ENCODE peak calls at places on chromosomes 6 and 20, in four cellular contexts. S is A549, F is IMR-90, I is breast epithelium. V is an unnamed sample.

GRCh38 chr20:32830437-32830836 is 10.7 kb downstream of the MAPRE1 start:
- DNase-seq in S (peak), F (peak), I (no peak), V (no peak)

GRCh38 chr6:5151955-5152401 is 66.8 kb downstream of the PPP1R3G start:
- DNase-seq in S (peak), F (peak), I (no peak), V (no peak)

GRCh38 chr6:39377530-39377929 is 55.0 kb upstream of the KCNK16 start:
- DNase-seq in S (peak), F (peak), I (peak), V (peak)

GRCh38 chr6:142213402-142213801 is 66.3 kb downstream of the VTA1 start:
- DNase-seq in S (peak), F (no peak), I (no peak), V (no peak)

GRCh38 chr6:143471822-143472221 is 21.2 kb downstream of the PEX3 start:
- DNase-seq in S (no peak), F (no peak), I (no peak), V (no peak)

GRCh38 chr6:63685453-63686379 is 50.1 kb downstream of the PHF3 start:
- DNase-seq in S (no peak), F (no peak), I (no peak), V (no peak)

GRCh38 chr20:63686492-63687321 is 9.7 kb upstream of the TNFRSF6B start:
- DNase-seq in S (peak), F (peak), I (no peak), V (peak)

GRCh38 chr20:23939063-23939462 is 49.5 kb downstream of the GGTLC1 start:
- DNase-seq in S (no peak), F (no peak), I (no peak), V (no peak)

GRCh38 chr6:142796571-142796970 is 148.4 kb downstream of the HIVEP2 start:
- DNase-seq in S (no peak), F (peak), I (no peak), V (no peak)

GRCh38 chr6:18990313-18990978 is 603.3 kb downstream of the RNF144B start:
- DNase-seq in S (peak), F (peak), I (no peak), V (peak)

GRCh38 chr20:32980131-32980941 is 23.9 kb downstream of the SUN5 start:
- DNase-seq in S (no peak), F (no peak), I (no peak), V (no peak)

GRCh38 chr6:39312912-39313525 is 1.2 kb downstream of the KCNK17 start:
- DNase-seq in S (no peak), F (no peak), I (no peak), V (no peak)

GRCh38 chr6:166365221-166365620 is 17.5 kb downstream of the MPC1 start:
- DNase-seq in S (no peak), F (peak), I (no peak), V (peak)

GRCh38 chr20:2234788-2235187 is 61.0 kb upstream of the TGM3 start:
- DNase-seq in S (no peak), F (no peak), I (no peak), V (no peak)

GRCh38 chr6:56692586-56693245 is 50.0 kb upstream of the DST start:
- DNase-seq in S (no peak), F (peak), I (no peak), V (no peak)

GRCh38 chr6:49676671-49677281 is 36.6 kb downstream of the CRISP2 start:
- DNase-seq in S (peak), F (peak), I (no peak), V (peak)

GRCh38 chr6:145244712-145245111 is 490.6 kb downstream of the EPM2A start:
- DNase-seq in S (no peak), F (no peak), I (no peak), V (no peak)

GRCh38 chr6:79167931-79168694 is 66.4 kb downstream of the HMGN3 start:
- DNase-seq in S (no peak), F (peak), I (no peak), V (peak)

GRCh38 chr20:59121714-59122376 is 41.8 kb upstream of the ZNF831 start:
- DNase-seq in S (no peak), F (no peak), I (no peak), V (no peak)

GRCh38 chr6:137868721-137869631 is 1.9 kb downstream of the TNFAIP3 start:
- DNase-seq in S (no peak), F (no peak), I (no peak), V (no peak)

GRCh38 chr6:141491684-141492083 is 641.0 kb upstream of the GJE1 start:
- DNase-seq in S (no peak), F (no peak), I (no peak), V (no peak)

DNA sequence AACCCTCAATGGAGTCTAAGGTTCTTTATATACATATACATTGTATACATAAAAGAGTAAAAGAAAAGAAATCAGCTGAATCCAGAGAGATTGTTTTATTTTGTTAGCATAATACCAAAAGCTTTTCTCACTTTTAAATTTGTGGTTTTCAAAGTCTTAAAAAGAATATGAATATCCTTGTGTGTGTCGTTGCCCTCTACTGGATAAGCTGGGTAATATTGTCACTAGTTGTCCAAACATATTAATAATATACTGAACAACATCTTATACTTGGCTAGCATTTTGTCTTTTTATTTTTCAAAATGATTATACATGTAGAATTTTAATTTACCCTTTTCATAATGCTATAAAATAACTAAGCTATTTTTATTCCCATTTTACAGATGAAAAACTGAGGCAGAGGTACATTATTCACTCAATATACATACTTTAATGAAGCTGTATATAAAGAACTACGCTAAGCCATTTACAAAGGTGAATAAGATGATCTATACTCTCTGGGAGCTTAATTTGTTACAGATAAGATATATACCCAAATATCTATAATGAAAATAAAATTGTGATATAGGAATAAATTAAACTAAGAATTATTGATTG is 531.7 kb downstream of the TFAP2B start:
- DNase-seq in S (peak), F (no peak), I (no peak), V (no peak)
- TF ChIP-seq CTCF in S (no peak), F (peak), I (peak), V (no peak)

DNA sequence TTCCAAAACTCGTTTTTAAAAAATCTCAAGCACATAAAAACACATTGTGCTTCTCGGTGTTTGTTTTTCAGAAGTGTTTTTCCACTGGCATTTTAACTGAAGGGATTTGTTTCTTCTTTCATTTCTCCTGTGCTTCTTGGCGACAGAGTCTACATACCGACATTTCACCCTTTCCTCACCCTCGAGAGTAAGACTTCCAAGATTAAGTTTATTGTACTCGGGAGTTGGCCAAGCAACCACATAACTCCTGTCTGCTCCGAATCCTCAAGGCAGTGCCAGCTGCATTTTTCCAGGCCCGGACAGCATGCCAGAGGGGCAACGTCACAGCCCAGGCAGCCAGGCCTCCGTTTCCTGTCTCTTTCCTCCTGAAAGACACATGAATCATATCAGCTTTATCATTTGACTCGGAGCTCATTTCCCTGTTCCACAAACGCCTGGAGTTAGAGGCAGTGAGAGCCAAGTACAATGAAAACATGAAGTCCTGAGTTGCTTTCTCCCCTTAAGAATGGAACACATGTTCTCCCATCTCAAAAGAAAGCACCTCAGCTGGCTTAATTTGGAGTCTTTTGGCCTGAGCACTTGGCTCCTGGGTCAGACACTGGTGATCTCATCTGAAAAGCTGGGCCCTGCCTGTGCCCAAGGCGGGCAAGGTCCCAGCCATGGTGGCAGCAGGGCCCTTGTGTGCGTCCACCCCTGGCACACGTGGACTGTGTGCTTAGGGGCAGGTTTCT is 23.2 kb upstream of the FAM50B start:
- DNase-seq in S (peak), F (peak), I (peak), V (peak)
- TF ChIP-seq POLR2A in S (no peak), F (no peak), I (no peak), V (no peak)

GRCh38 chr20:49581482-49581881 is 13.5 kb upstream of the PTGIS start:
- DNase-seq in S (no peak), F (no peak), I (no peak), V (no peak)
- TF ChIP-seq CTCF in S (no peak), F (no peak), I (no peak), V (no peak)

GRCh38 chr6:7136859-7137334 is 29.1 kb downstream of the RREB1 start:
- DNase-seq in S (no peak), F (no peak), I (no peak), V (no peak)
- TF ChIP-seq POLR2A in S (no peak), F (no peak), I (no peak), V (no peak)

GRCh38 chr6:81446509-81446908 is 306.0 kb downstream of the TENT5A start:
- DNase-seq in S (no peak), F (no peak), I (no peak), V (no peak)

GRCh38 chr6:81451787-81452186 is 300.7 kb downstream of the TENT5A start:
- DNase-seq in S (peak), F (peak), I (no peak), V (peak)

DNA sequence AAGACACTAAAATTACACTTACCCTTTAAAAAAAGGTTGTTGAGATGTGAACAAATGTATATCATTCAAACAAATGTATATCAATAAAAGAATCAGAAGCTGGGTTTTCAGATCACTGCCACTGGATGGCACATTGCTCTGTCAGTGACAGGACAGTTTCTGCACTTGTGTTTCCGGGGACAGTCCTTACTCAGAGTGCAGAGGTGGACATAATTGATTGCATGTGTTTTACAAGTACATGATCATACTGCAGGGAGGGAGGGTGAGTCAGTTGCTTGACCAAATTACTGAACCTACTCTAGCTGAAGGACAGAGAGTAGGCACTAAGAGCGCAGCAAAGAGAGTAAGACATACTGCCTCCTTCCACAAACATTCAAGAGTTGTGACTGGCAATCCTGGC is 302.3 kb downstream of the TENT5A start:
- DNase-seq in S (peak), F (peak), I (no peak), V (no peak)
- TF ChIP-seq CTCF in S (no peak), F (no peak), I (no peak), V (no peak)

DNA sequence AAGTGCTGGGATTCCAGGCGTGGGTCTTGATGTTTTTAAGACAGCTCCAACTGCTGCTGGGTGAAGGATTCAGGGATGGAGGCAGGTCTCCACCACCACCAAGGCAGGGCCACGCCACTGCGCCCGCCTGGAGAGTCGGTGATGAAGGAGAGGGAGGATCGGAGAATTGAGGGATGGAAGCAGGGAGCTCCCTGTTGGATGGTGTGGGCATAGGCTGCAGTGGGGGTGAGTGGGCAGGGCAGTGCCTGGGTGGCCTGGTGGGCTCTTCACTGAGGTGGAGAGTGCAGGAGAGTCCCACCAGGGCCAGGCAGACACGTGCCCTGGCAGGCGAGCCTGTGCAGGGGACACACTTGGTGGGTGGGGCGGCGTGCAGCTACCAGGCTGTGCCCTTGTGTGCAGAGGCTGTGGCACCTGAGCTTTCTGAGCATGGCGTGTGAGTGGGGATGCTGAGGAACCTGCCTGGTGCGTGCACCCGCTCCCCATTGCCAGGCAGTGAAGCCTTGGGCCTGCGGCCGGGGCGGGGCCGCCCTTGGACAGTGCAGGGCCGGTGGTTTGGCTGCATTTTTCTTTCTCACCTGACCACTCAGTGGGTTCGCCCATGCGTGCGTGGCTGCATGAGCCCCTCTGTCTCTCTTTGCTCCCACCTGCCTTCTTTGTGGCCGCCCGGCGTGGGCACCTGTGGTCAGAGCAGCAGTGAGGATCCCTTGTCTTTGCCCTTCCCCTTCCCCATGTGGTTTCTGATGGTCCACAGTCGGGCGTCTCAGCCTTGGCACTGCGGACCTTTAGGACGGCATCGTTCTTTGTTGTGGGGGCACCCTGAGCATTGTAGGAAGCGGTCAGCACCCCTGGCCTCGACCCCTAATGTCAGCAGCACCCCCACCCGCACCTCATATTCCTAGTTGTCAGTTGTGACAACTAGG is 11.3 kb downstream of the RBM38 start:
- DNase-seq in S (no peak), F (no peak), I (no peak), V (no peak)
- TF ChIP-seq POLR2A in S (no peak), F (no peak), I (no peak), V (no peak)

V was measured in endothelial cell of umbilical vein.